ENCODE peak calls at places on chromosomes 3 and 15, in nine cellular contexts. S, V, F, H, U, Y, L, J and Z are unnamed samples.

GRCh38 chr3:159751141-159751540 is 237.5 kb upstream of the IL12A start:
- DNase-seq in S (no peak), V (no peak), F (no peak), H (no peak), U (no peak), Y (no peak), L (no peak), J (no peak), Z (no peak)

GRCh38 chr3:38649500-38650247 is at the start of gene SCN5A:
- DNase-seq in S (peak; percentile 55), V (peak; percentile 55), F (no peak), H (no peak), U (peak; percentile 63), Y (peak; percentile 25), L (no peak), J (peak; percentile 70), Z (no peak)

GRCh38 chr3:136078421-136079364 is 113.2 kb downstream of the PPP2R3A start:
- DNase-seq in S (no peak), V (peak; percentile 6), F (peak; percentile 4), H (no peak), U (no peak), Y (no peak), L (no peak), J (no peak), Z (no peak)

GRCh38 chr3:133527306-133527705 is 46.2 kb upstream of the CDV3 start:
- DNase-seq in S (no peak), V (no peak), F (no peak), H (no peak), U (no peak), Y (no peak), L (no peak), J (no peak), Z (no peak)

GRCh38 chr3:84547207-84547606 is 411.6 kb upstream of the CADM2 start:
- DNase-seq in S (no peak), V (no peak), F (no peak), H (no peak), U (no peak), Y (no peak), L (no peak), J (no peak), Z (no peak)

GRCh38 chr3:44114142-44114541 is 127.5 kb upstream of the TOPAZ1 start:
- DNase-seq in S (peak; percentile 31), V (no peak), F (peak; percentile 13), H (no peak), U (no peak), Y (peak; percentile 41), L (no peak), J (no peak), Z (peak; percentile 76)

GRCh38 chr15:66721020-66721419 is 19.0 kb downstream of the SMAD6 start:
- DNase-seq in S (no peak), V (no peak), F (no peak), H (no peak), U (no peak), Y (no peak), L (peak; percentile 52), J (no peak), Z (no peak)

GRCh38 chr3:193829781-193830180 is 236.8 kb downstream of the OPA1 start:
- DNase-seq in S (no peak), V (no peak), F (no peak), H (peak; percentile 97), U (no peak), Y (no peak), L (no peak), J (no peak), Z (no peak)

GRCh38 chr3:41846850-41847249 is 115.1 kb downstream of the ULK4 start:
- DNase-seq in S (no peak), V (no peak), F (no peak), H (no peak), U (no peak), Y (no peak), L (no peak), J (no peak), Z (no peak)

DNA sequence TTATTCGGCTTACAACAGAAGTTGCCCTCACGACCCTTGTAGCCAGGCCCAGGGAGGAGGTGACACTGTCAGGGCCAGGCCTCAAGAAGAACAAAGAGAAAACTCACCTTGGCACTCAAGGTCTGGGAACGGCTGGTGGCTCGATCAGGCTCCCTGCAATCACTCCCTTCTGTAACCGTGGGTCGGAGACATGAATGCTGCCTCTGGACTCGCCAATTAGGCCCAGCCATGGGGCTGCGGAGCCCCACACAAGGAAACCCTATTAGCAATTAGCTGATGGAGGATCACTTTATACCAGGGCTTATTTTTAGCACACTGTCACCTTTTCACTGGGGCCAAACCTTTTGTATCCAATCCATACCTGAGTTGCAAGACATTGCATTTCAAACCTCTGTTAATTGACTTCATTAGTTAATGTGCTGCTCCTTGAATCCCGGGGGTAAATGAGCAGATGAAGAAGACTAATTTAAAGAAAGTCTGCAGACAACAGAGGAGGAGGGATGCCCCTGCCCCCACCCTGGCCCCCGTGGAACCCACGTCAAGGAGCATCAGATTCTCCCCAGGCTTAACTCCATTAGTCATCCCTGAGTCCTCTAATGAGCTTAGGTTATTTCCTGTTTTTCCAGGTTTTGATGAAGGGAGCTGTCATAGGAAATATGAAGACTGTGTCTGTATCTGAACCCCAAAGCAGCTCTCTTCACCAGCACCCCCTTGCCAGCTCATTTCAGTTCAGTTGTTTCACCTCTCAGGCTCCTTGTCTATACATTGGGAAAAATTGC is 255.3 kb downstream of the RORA start:
- DNase-seq in S (no peak), V (no peak), F (no peak), H (peak; percentile 52), U (no peak), Y (no peak), L (no peak), J (no peak), Z (no peak)
- H3K4me1 ChIP-seq in S (peaks cover 24% of the 10 kb centered on the region), V (peaks cover 4% of the 10 kb centered on the region), F (no peaks in the 10 kb centered on the region), H (peaks cover 18% of the 10 kb centered on the region), U (peaks cover 44% of the 10 kb centered on the region), Y (no peaks in the 10 kb centered on the region), L (no peaks in the 10 kb centered on the region), J (no peaks in the 10 kb centered on the region), Z (no peaks in the 10 kb centered on the region)

GRCh38 chr3:150806436-150806835 is 43.5 kb upstream of the SIAH2 start:
- DNase-seq in S (no peak), V (no peak), F (no peak), H (no peak), U (no peak), Y (no peak), L (no peak), J (no peak), Z (no peak)
- H3K4me3 ChIP-seq in S (no peak overlapping the region), V (no peak overlapping the region), F (no peak overlapping the region), H (no peak overlapping the region), U (no peak overlapping the region), Y (no peak overlapping the region), L (no peak overlapping the region), J (no peak overlapping the region), Z (no peak overlapping the region)

DNA sequence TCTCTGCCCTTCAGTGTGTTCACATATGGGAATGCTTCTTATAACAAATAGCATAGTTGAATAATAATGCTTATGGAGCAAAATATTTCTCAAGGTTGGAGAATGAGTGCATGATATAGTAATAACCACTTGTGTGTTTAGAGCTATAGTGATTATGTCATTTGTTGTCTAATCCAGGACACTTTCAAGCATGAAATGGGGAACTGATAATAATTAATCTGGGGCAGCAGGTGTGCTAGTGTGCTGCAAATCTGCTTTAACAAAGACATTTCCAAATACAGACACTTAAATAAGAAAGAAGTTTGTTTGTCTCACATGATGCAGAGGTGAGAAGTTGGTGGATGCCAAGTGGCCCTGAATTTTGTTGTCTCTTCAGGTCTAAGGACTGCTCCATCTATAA is 579.3 kb upstream of the GRM7 start:
- DNase-seq in S (no peak), V (no peak), F (no peak), H (no peak), U (no peak), Y (no peak), L (no peak), J (no peak), Z (no peak)
- H3K4me1 ChIP-seq in S (no peaks in the 10 kb centered on the region), V (no peaks in the 10 kb centered on the region), F (no peaks in the 10 kb centered on the region), H (no peaks in the 10 kb centered on the region), U (no peaks in the 10 kb centered on the region), Y (no peaks in the 10 kb centered on the region), L (no peaks in the 10 kb centered on the region), J (no peaks in the 10 kb centered on the region), Z (no peaks in the 10 kb centered on the region)

GRCh38 chr3:2099779-2100191 is 1.1 kb downstream of the CNTN4 start:
- DNase-seq in S (no peak), V (no peak), F (no peak), H (no peak), U (no peak), Y (no peak), L (peak; percentile 70), J (no peak), Z (no peak)

GRCh38 chr3:2097641-2098191 is 950 bp upstream of the CNTN4 start:
- DNase-seq in S (no peak), V (no peak), F (no peak), H (no peak), U (no peak), Y (no peak), L (no peak), J (no peak), Z (no peak)

GRCh38 chr3:2096196-2096595 is 2.5 kb upstream of the CNTN4 start:
- DNase-seq in S (no peak), V (no peak), F (no peak), H (no peak), U (no peak), Y (no peak), L (no peak), J (no peak), Z (no peak)

GRCh38 chr3:2098398-2099027 is at the start of gene CNTN4:
- DNase-seq in S (peak; percentile 52), V (peak; percentile 38), F (peak; percentile 24), H (no peak), U (peak; percentile 86), Y (no peak), L (peak; percentile 89), J (peak; percentile 92), Z (peak; percentile 56)

DNA sequence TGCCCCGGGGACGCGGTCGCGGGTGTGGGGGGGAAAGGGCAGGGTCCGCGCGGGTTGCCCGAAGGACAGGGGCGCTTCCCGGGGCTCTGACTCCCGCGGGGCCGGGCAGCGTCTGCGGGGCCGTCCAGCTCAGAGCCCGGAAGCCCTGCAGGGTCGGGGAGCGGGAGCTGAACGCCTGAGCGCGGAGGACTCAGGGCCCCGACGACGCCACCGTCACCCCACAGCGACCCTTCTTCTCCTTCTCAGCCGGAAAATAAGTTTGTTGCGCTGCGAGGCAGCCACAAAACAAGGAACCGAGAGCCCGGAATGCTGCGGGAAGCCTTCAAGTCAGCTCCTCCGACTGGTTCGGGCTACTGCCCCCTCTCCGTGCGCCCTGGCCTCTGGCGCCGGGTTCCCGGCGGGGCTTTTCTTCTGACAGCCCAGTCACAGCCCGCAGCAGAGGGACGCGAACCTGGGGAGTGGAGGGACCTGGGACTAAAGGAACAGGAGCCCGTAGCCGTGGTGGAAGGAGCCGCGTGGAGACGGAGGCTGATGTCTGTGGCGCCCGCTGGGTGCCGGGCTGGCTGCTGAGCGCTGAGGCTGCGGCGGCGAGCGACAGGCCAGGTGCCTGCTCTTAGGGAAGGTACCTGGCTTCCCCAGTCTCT is 484 bp downstream of the CNTN4 start:
- DNase-seq in S (no peak), V (no peak), F (no peak), H (no peak), U (no peak), Y (no peak), L (peak; percentile 70), J (peak; percentile 70), Z (peak; percentile 78)
- H3K4me3 ChIP-seq in S (peak overlapping the region; percentile 66), V (peak overlapping the region; percentile 42), F (peak overlapping the region; percentile 19), H (no peak overlapping the region), U (peak overlapping the region; percentile 54), Y (no peak overlapping the region), L (peak overlapping the region; percentile 53), J (peak overlapping the region; percentile 51), Z (peak overlapping the region; percentile 33)

GRCh38 chr3:66453525-66454463 is 47.0 kb downstream of the LRIG1 start:
- DNase-seq in S (no peak), V (no peak), F (no peak), H (no peak), U (no peak), Y (no peak), L (no peak), J (no peak), Z (no peak)
- H3K4me1 ChIP-seq in S (peaks cover 100% of the 10 kb centered on the region), V (no peaks in the 10 kb centered on the region), F (peaks cover 19% of the 10 kb centered on the region), H (peaks cover 9% of the 10 kb centered on the region), U (peaks cover 93% of the 10 kb centered on the region), Y (no peaks in the 10 kb centered on the region), L (peaks cover 11% of the 10 kb centered on the region), J (peaks cover 43% of the 10 kb centered on the region), Z (peaks cover 57% of the 10 kb centered on the region)